ENCODE peak calls at places on chromosomes 3 and 15, in ten cellular contexts. Y is upper lobe of right lung, X is aorta, G is adrenal gland, A is cardiac fibroblast, M is Peyer's patch, O is heart right ventricle, Z is HCT116, D is fibroblast of mammary gland, L is AG09309. B is an unnamed sample.
A peak's percentile ranks its signal among the peaks of the same experiment; 100 is the strongest.

GRCh38 chr3:115697263-115698053 is 74.1 kb downstream of the GAP43 start:
- DNase-seq in X (no peak), Z (no peak), Y (no peak), D (no peak), G (peak; percentile 21), O (no peak), L (no peak), M (no peak), A (peak; percentile 53), B (no peak)

GRCh38 chr3:53242642-53243041 is 13.2 kb downstream of the TKT start:
- DNase-seq in G (no peak), D (peak; percentile 21), M (no peak), Z (no peak), Y (peak; percentile 76), L (no peak), A (peak; percentile 32), X (no peak), O (no peak), B (no peak)

GRCh38 chr3:124845406-124845805 is 41.8 kb downstream of the ITGB5 start:
- DNase-seq in D (peak; percentile 94), G (peak; percentile 55), X (no peak), L (peak; percentile 90), O (no peak), A (peak; percentile 96), M (peak; percentile 56), Y (no peak), Z (no peak), B (peak; percentile 80)

GRCh38 chr3:38227989-38228388 is 37.6 kb upstream of the SLC22A13 start:
- DNase-seq in A (peak; percentile 80), Y (no peak), G (no peak), D (peak; percentile 60), Z (no peak), M (no peak), L (no peak), O (no peak), X (no peak), B (peak; percentile 35)

GRCh38 chr15:62855085-62855476 is 187.5 kb upstream of the TPM1 start:
- DNase-seq in Y (no peak), X (no peak), M (no peak), G (no peak), L (no peak), Z (no peak), D (no peak), A (no peak), O (no peak), B (no peak)

GRCh38 chr3:49781415-49782199 is 4.7 kb downstream of the IP6K1 start:
- DNase-seq in Y (peak; percentile 7), D (no peak), Z (no peak), A (no peak), M (peak; percentile 23), G (no peak), O (no peak), L (no peak), X (no peak), B (no peak)

GRCh38 chr15:52912172-52912571 is 122.0 kb upstream of the ONECUT1 start:
- DNase-seq in O (no peak), D (no peak), Y (no peak), M (no peak), G (no peak), Z (no peak), A (no peak), X (no peak), L (no peak), B (no peak)

GRCh38 chr15:27706300-27706699 is 392.8 kb downstream of the OCA2 start:
- DNase-seq in M (no peak), O (no peak), A (no peak), D (no peak), G (no peak), Z (no peak), Y (no peak), X (no peak), L (no peak), B (no peak)

GRCh38 chr15:70316059-70316600 is 218.4 kb upstream of the TLE3 start:
- DNase-seq in Y (no peak), M (no peak), G (no peak), D (peak; percentile 60), Z (no peak), X (no peak), A (no peak), O (no peak), L (no peak), B (no peak)

GRCh38 chr3:190031887-190032752 is 88.6 kb downstream of the P3H2 start:
- DNase-seq in Y (no peak), L (no peak), Z (no peak), G (no peak), X (no peak), A (no peak), D (no peak), O (no peak), M (no peak), B (no peak)

GRCh38 chr15:28992996-28993719 is 107.4 kb downstream of the APBA2 start:
- DNase-seq in G (no peak), Z (no peak), M (no peak), X (no peak), D (no peak), L (no peak), Y (peak; percentile 25), O (no peak), A (no peak), B (no peak)

GRCh38 chr3:172302176-172302575 is 146.1 kb downstream of the GHSR start:
- DNase-seq in L (no peak), A (no peak), G (no peak), O (no peak), X (no peak), M (no peak), D (no peak), Z (no peak), Y (no peak), B (no peak)

GRCh38 chr3:120569224-120569915 is 26.8 kb upstream of the NDUFB4 start:
- DNase-seq in Y (no peak), L (no peak), M (no peak), D (no peak), Z (no peak), O (no peak), G (no peak), A (no peak), X (no peak), B (no peak)

GRCh38 chr3:114274929-114275328 is 18.9 kb upstream of the TIGIT start:
- DNase-seq in A (peak; percentile 61), D (peak; percentile 45), Z (no peak), M (no peak), G (no peak), Y (no peak), L (no peak), X (no peak), O (no peak), B (no peak)

GRCh38 chr3:109346099-109346498 is 8.8 kb upstream of the DPPA4 start:
- DNase-seq in Y (no peak), A (no peak), G (no peak), O (no peak), M (no peak), Z (no peak), L (no peak), D (no peak), X (no peak), B (no peak)

GRCh38 chr15:48647963-48648362 is 2.5 kb upstream of the FBN1 start:
- DNase-seq in D (peak; percentile 51), M (no peak), L (no peak), Z (no peak), G (no peak), Y (no peak), X (no peak), A (peak; percentile 51), O (no peak), B (no peak)

GRCh38 chr15:48644827-48645557 is 517 bp downstream of the FBN1 start:
- DNase-seq in M (no peak), X (peak; percentile 90), O (peak; percentile 57), Y (peak; percentile 73), Z (no peak), L (no peak), G (peak; percentile 73), A (peak; percentile 65), D (peak; percentile 49), B (no peak)

GRCh38 chr15:48644498-48644826 is 1.0 kb downstream of the FBN1 start:
- DNase-seq in X (no peak), L (no peak), D (peak; percentile 44), M (no peak), Y (peak; percentile 64), O (peak; percentile 53), A (peak; percentile 52), G (no peak), Z (no peak), B (no peak)

GRCh38 chr15:48645558-48646330 is at the start of gene FBN1:
- DNase-seq in X (peak; percentile 91), O (peak; percentile 67), G (peak; percentile 84), Y (peak; percentile 66), M (peak; percentile 66), D (peak; percentile 90), L (peak; percentile 72), Z (no peak), A (peak; percentile 96), B (peak; percentile 80)

GRCh38 chr15:48646364-48646763 is 855 bp upstream of the FBN1 start:
- DNase-seq in X (no peak), G (no peak), O (no peak), L (no peak), Y (no peak), M (no peak), Z (no peak), A (no peak), D (no peak), B (no peak)
- H3K4me3 ChIP-seq in X (peak overlapping the region; percentile 62), G (peak overlapping the region; percentile 81), O (peak overlapping the region; percentile 88), L (peak overlapping the region; percentile 64), Y (peak overlapping the region; percentile 70), M (peak overlapping the region; percentile 63), Z (no peak overlapping the region), A (peak overlapping the region; percentile 88), D (peak overlapping the region; percentile 81), B (peak overlapping the region; percentile 70)

GRCh38 chr3:57889807-57890206 is 118.4 kb upstream of the FLNB start:
- DNase-seq in X (no peak), Z (no peak), A (peak; percentile 28), O (no peak), D (peak; percentile 15), Y (no peak), G (no peak), M (no peak), L (no peak), B (no peak)
- H3K4me3 ChIP-seq in X (no peak overlapping the region), Z (no peak overlapping the region), A (no peak overlapping the region), O (peak overlapping the region; percentile 56), D (no peak overlapping the region), Y (no peak overlapping the region), G (no peak overlapping the region), M (no peak overlapping the region), L (no peak overlapping the region), B (no peak overlapping the region)

GRCh38 chr3:176584413-176585176 is 612.7 kb downstream of the TBL1XR1 start:
- DNase-seq in Y (no peak), A (peak; percentile 79), M (no peak), X (no peak), G (no peak), Z (no peak), O (no peak), L (peak; percentile 56), D (peak; percentile 68), B (peak; percentile 48)
- H3K4me3 ChIP-seq in Y (no peak overlapping the region), A (no peak overlapping the region), M (no peak overlapping the region), X (no peak overlapping the region), G (no peak overlapping the region), Z (no peak overlapping the region), O (no peak overlapping the region), L (no peak overlapping the region), D (no peak overlapping the region), B (no peak overlapping the region)

GRCh38 chr3:117118604-117119003 is 409.0 kb downstream of the TUSC7 start:
- DNase-seq in Z (no peak), G (no peak), X (no peak), O (no peak), Y (no peak), D (no peak), M (no peak), A (no peak), L (no peak), B (no peak)

GRCh38 chr3:117117188-117117936 is 407.8 kb downstream of the TUSC7 start:
- DNase-seq in O (no peak), Z (no peak), Y (no peak), A (no peak), M (no peak), D (no peak), G (no peak), X (no peak), L (no peak), B (no peak)

GRCh38 chr3:117114517-117115265 is 405.1 kb downstream of the TUSC7 start:
- DNase-seq in Y (no peak), D (no peak), Z (no peak), A (no peak), X (no peak), L (no peak), G (no peak), M (no peak), O (no peak), B (no peak)
- H3K4me3 ChIP-seq in Y (no peak overlapping the region), D (no peak overlapping the region), Z (no peak overlapping the region), A (no peak overlapping the region), X (no peak overlapping the region), L (no peak overlapping the region), G (no peak overlapping the region), M (no peak overlapping the region), O (no peak overlapping the region), B (no peak overlapping the region)

B was measured in skeletal muscle cell.